ENCODE peak calls at places on chromosomes 4 and X, in ten cellular contexts. One of them, this sample, is unnamed.

GRCh38 chr4:83075271-83075670 is 39.3 kb downstream of the PLAC8 start:
- DNase-seq in stimulated activated CD4-positive, alpha-beta T cell treated with anti-CD3 and anti-CD28 coated beads, Interleukin-2, amount 100 ng/mL, for 24 hours: no peak
- DNase-seq in stimulated activated CD8-positive, alpha-beta memory T cell treated with anti-CD3 and anti-CD28 coated beads, Interleukin-15, amount 100 ng/mL, for 4 hours: no peak
- DNase-seq in cardiac muscle cell: no peak
- DNase-seq in NCI-H460: no peak
- DNase-seq in substantia nigra: no peak
- DNase-seq in WERI-Rb-1: no peak
- DNase-seq in SW 1271: no peak
- DNase-seq in SJSA1: no peak
- DNase-seq in sigmoid colon: no peak
- DNase-seq in this sample: no peak

GRCh38 chrX:45952030-45952429 is 593.2 kb downstream of the ZNF674 start:
- DNase-seq in stimulated activated CD4-positive, alpha-beta T cell treated with anti-CD3 and anti-CD28 coated beads, Interleukin-2, amount 100 ng/mL, for 24 hours: no peak
- DNase-seq in stimulated activated CD8-positive, alpha-beta memory T cell treated with anti-CD3 and anti-CD28 coated beads, Interleukin-15, amount 100 ng/mL, for 4 hours: no peak
- DNase-seq in cardiac muscle cell: no peak
- DNase-seq in NCI-H460: no peak
- DNase-seq in substantia nigra: no peak
- DNase-seq in WERI-Rb-1: no peak
- DNase-seq in SW 1271: no peak
- DNase-seq in SJSA1: no peak
- DNase-seq in sigmoid colon: no peak
- DNase-seq in this sample: no peak

GRCh38 chr4:182133033-182133432 is 110.2 kb upstream of the TENM3 start:
- DNase-seq in stimulated activated CD4-positive, alpha-beta T cell treated with anti-CD3 and anti-CD28 coated beads, Interleukin-2, amount 100 ng/mL, for 24 hours: no peak
- DNase-seq in stimulated activated CD8-positive, alpha-beta memory T cell treated with anti-CD3 and anti-CD28 coated beads, Interleukin-15, amount 100 ng/mL, for 4 hours: no peak
- DNase-seq in cardiac muscle cell: no peak
- DNase-seq in NCI-H460: peak; percentile 74
- DNase-seq in substantia nigra: no peak
- DNase-seq in WERI-Rb-1: no peak
- DNase-seq in SW 1271: no peak
- DNase-seq in SJSA1: no peak
- DNase-seq in sigmoid colon: no peak
- DNase-seq in this sample: no peak

GRCh38 chrX:110082156-110082555 is 79.2 kb downstream of the TMEM164 start:
- DNase-seq in stimulated activated CD4-positive, alpha-beta T cell treated with anti-CD3 and anti-CD28 coated beads, Interleukin-2, amount 100 ng/mL, for 24 hours: no peak
- DNase-seq in stimulated activated CD8-positive, alpha-beta memory T cell treated with anti-CD3 and anti-CD28 coated beads, Interleukin-15, amount 100 ng/mL, for 4 hours: no peak
- DNase-seq in cardiac muscle cell: no peak
- DNase-seq in NCI-H460: no peak
- DNase-seq in substantia nigra: no peak
- DNase-seq in WERI-Rb-1: no peak
- DNase-seq in SW 1271: no peak
- DNase-seq in SJSA1: peak; percentile 36
- DNase-seq in sigmoid colon: no peak
- DNase-seq in this sample: no peak

GRCh38 chrX:50881028-50881427 is 29.5 kb upstream of the BMP15 start:
- DNase-seq in stimulated activated CD4-positive, alpha-beta T cell treated with anti-CD3 and anti-CD28 coated beads, Interleukin-2, amount 100 ng/mL, for 24 hours: no peak
- DNase-seq in stimulated activated CD8-positive, alpha-beta memory T cell treated with anti-CD3 and anti-CD28 coated beads, Interleukin-15, amount 100 ng/mL, for 4 hours: no peak
- DNase-seq in cardiac muscle cell: no peak
- DNase-seq in NCI-H460: no peak
- DNase-seq in substantia nigra: no peak
- DNase-seq in WERI-Rb-1: no peak
- DNase-seq in SW 1271: no peak
- DNase-seq in SJSA1: no peak
- DNase-seq in sigmoid colon: no peak
- DNase-seq in this sample: no peak

GRCh38 chrX:153921511-153922285 is 4.4 kb downstream of the ARHGAP4 start:
- DNase-seq in stimulated activated CD4-positive, alpha-beta T cell treated with anti-CD3 and anti-CD28 coated beads, Interleukin-2, amount 100 ng/mL, for 24 hours: no peak
- DNase-seq in stimulated activated CD8-positive, alpha-beta memory T cell treated with anti-CD3 and anti-CD28 coated beads, Interleukin-15, amount 100 ng/mL, for 4 hours: no peak
- DNase-seq in cardiac muscle cell: no peak
- DNase-seq in NCI-H460: no peak
- DNase-seq in substantia nigra: no peak
- DNase-seq in WERI-Rb-1: peak; percentile 85
- DNase-seq in SW 1271: no peak
- DNase-seq in SJSA1: no peak
- DNase-seq in sigmoid colon: no peak
- DNase-seq in this sample: no peak

GRCh38 chrX:134782796-134783195 is 124.5 kb upstream of the PLAC1 start:
- DNase-seq in stimulated activated CD4-positive, alpha-beta T cell treated with anti-CD3 and anti-CD28 coated beads, Interleukin-2, amount 100 ng/mL, for 24 hours: no peak
- DNase-seq in stimulated activated CD8-positive, alpha-beta memory T cell treated with anti-CD3 and anti-CD28 coated beads, Interleukin-15, amount 100 ng/mL, for 4 hours: no peak
- DNase-seq in cardiac muscle cell: peak; percentile 58
- DNase-seq in NCI-H460: peak; percentile 38
- DNase-seq in substantia nigra: no peak
- DNase-seq in WERI-Rb-1: no peak
- DNase-seq in SW 1271: peak; percentile 50
- DNase-seq in SJSA1: peak; percentile 9
- DNase-seq in sigmoid colon: no peak
- DNase-seq in this sample: no peak

GRCh38 chr4:4524364-4524763 is 17.5 kb downstream of the STX18 start:
- DNase-seq in stimulated activated CD4-positive, alpha-beta T cell treated with anti-CD3 and anti-CD28 coated beads, Interleukin-2, amount 100 ng/mL, for 24 hours: no peak
- DNase-seq in stimulated activated CD8-positive, alpha-beta memory T cell treated with anti-CD3 and anti-CD28 coated beads, Interleukin-15, amount 100 ng/mL, for 4 hours: no peak
- DNase-seq in cardiac muscle cell: peak; percentile 21
- DNase-seq in NCI-H460: no peak
- DNase-seq in substantia nigra: no peak
- DNase-seq in WERI-Rb-1: no peak
- DNase-seq in SW 1271: no peak
- DNase-seq in SJSA1: no peak
- DNase-seq in sigmoid colon: no peak
- DNase-seq in this sample: no peak

GRCh38 chrX:69236641-69237040 is 71.4 kb upstream of the PJA1 start:
- DNase-seq in stimulated activated CD4-positive, alpha-beta T cell treated with anti-CD3 and anti-CD28 coated beads, Interleukin-2, amount 100 ng/mL, for 24 hours: no peak
- DNase-seq in stimulated activated CD8-positive, alpha-beta memory T cell treated with anti-CD3 and anti-CD28 coated beads, Interleukin-15, amount 100 ng/mL, for 4 hours: no peak
- DNase-seq in cardiac muscle cell: no peak
- DNase-seq in NCI-H460: no peak
- DNase-seq in substantia nigra: no peak
- DNase-seq in WERI-Rb-1: no peak
- DNase-seq in SW 1271: no peak
- DNase-seq in SJSA1: no peak
- DNase-seq in sigmoid colon: no peak
- DNase-seq in this sample: no peak

GRCh38 chrX:134999469-134999868 is 8.7 kb downstream of the SMIM10 start:
- DNase-seq in stimulated activated CD4-positive, alpha-beta T cell treated with anti-CD3 and anti-CD28 coated beads, Interleukin-2, amount 100 ng/mL, for 24 hours: no peak
- DNase-seq in stimulated activated CD8-positive, alpha-beta memory T cell treated with anti-CD3 and anti-CD28 coated beads, Interleukin-15, amount 100 ng/mL, for 4 hours: no peak
- DNase-seq in cardiac muscle cell: peak; percentile 25
- DNase-seq in NCI-H460: peak; percentile 42
- DNase-seq in substantia nigra: no peak
- DNase-seq in WERI-Rb-1: no peak
- DNase-seq in SW 1271: peak; percentile 55
- DNase-seq in SJSA1: peak; percentile 42
- DNase-seq in sigmoid colon: no peak
- DNase-seq in this sample: no peak

GRCh38 chrX:9878141-9878875 is 88.8 kb upstream of the CLDN34 start:
- DNase-seq in stimulated activated CD4-positive, alpha-beta T cell treated with anti-CD3 and anti-CD28 coated beads, Interleukin-2, amount 100 ng/mL, for 24 hours: no peak
- DNase-seq in stimulated activated CD8-positive, alpha-beta memory T cell treated with anti-CD3 and anti-CD28 coated beads, Interleukin-15, amount 100 ng/mL, for 4 hours: no peak
- DNase-seq in cardiac muscle cell: no peak
- DNase-seq in NCI-H460: no peak
- DNase-seq in substantia nigra: no peak
- DNase-seq in WERI-Rb-1: peak; percentile 66
- DNase-seq in SW 1271: no peak
- DNase-seq in SJSA1: no peak
- DNase-seq in sigmoid colon: no peak
- DNase-seq in this sample: no peak

GRCh38 chrX:8273451-8273894 is 102.4 kb upstream of the VCX2 start:
- DNase-seq in stimulated activated CD4-positive, alpha-beta T cell treated with anti-CD3 and anti-CD28 coated beads, Interleukin-2, amount 100 ng/mL, for 24 hours: no peak
- DNase-seq in stimulated activated CD8-positive, alpha-beta memory T cell treated with anti-CD3 and anti-CD28 coated beads, Interleukin-15, amount 100 ng/mL, for 4 hours: no peak
- DNase-seq in cardiac muscle cell: no peak
- DNase-seq in NCI-H460: no peak
- DNase-seq in substantia nigra: no peak
- DNase-seq in WERI-Rb-1: no peak
- DNase-seq in SW 1271: peak; percentile 21
- DNase-seq in SJSA1: peak; percentile 29
- DNase-seq in sigmoid colon: no peak
- DNase-seq in this sample: no peak

GRCh38 chr4:124946696-124947095 is 234.2 kb upstream of the ANKRD50 start:
- DNase-seq in stimulated activated CD4-positive, alpha-beta T cell treated with anti-CD3 and anti-CD28 coated beads, Interleukin-2, amount 100 ng/mL, for 24 hours: no peak
- DNase-seq in stimulated activated CD8-positive, alpha-beta memory T cell treated with anti-CD3 and anti-CD28 coated beads, Interleukin-15, amount 100 ng/mL, for 4 hours: no peak
- DNase-seq in cardiac muscle cell: no peak
- DNase-seq in NCI-H460: no peak
- DNase-seq in substantia nigra: no peak
- DNase-seq in WERI-Rb-1: no peak
- DNase-seq in SW 1271: no peak
- DNase-seq in SJSA1: no peak
- DNase-seq in sigmoid colon: no peak
- DNase-seq in this sample: no peak